ENCODE peak calls at places on chromosomes 16 and 17, in seven cellular contexts. A, E, Q, V, W, O and R are unnamed samples.

GRCh38 chr17:32741381-32741780 is 135.5 kb downstream of the MYO1D start:
- DNase-seq in A (peak; percentile 11), E (peak; percentile 56), Q (no peak), V (no peak), W (no peak), O (no peak), R (no peak)

GRCh38 chr17:76568771-76569170 is 16.9 kb downstream of the ST6GALNAC2 start:
- DNase-seq in A (no peak), E (no peak), Q (no peak), V (no peak), W (no peak), O (no peak), R (no peak)

GRCh38 chr16:46954562-46954961 is 18.9 kb downstream of the DNAJA2 start:
- DNase-seq in A (no peak), E (no peak), Q (no peak), V (no peak), W (no peak), O (no peak), R (no peak)

GRCh38 chr17:65328567-65328966 is 191.4 kb downstream of the RGS9 start:
- DNase-seq in A (no peak), E (no peak), Q (no peak), V (no peak), W (no peak), O (no peak), R (no peak)

GRCh38 chr16:6106061-6106460 is 1008.5 kb upstream of the EEF2KMT start:
- DNase-seq in A (no peak), E (no peak), Q (no peak), V (no peak), W (no peak), O (no peak), R (no peak)

GRCh38 chr17:37107406-37108083 is 158.8 kb downstream of the AATF start:
- DNase-seq in A (peak; percentile 75), E (no peak), Q (no peak), V (no peak), W (no peak), O (peak; percentile 50), R (no peak)

GRCh38 chr16:21214086-21214485 is 2.7 kb upstream of the ZP2 start:
- DNase-seq in A (no peak), E (no peak), Q (no peak), V (no peak), W (no peak), O (no peak), R (no peak)

GRCh38 chr17:42682400-42683384 is at the start of gene CNTNAP1:
- DNase-seq in A (peak; percentile 71), E (peak; percentile 81), Q (no peak), V (peak; percentile 56), W (peak; percentile 60), O (peak; percentile 80), R (peak; percentile 57)

GRCh38 chr17:48812001-48812400 is 5.0 kb downstream of the TTLL6 start:
- DNase-seq in A (no peak), E (no peak), Q (no peak), V (no peak), W (no peak), O (no peak), R (no peak)

GRCh38 chr16:57091990-57092785 is at the start of gene CPNE2:
- DNase-seq in A (peak; percentile 62), E (peak; percentile 31), Q (no peak), V (peak; percentile 48), W (peak; percentile 51), O (peak; percentile 44), R (peak; percentile 32)

GRCh38 chr16:66927918-66928649 is 2.7 kb upstream of the RRAD start:
- DNase-seq in A (peak; percentile 21), E (peak; percentile 31), Q (no peak), V (no peak), W (no peak), O (no peak), R (peak; percentile 46)

DNA sequence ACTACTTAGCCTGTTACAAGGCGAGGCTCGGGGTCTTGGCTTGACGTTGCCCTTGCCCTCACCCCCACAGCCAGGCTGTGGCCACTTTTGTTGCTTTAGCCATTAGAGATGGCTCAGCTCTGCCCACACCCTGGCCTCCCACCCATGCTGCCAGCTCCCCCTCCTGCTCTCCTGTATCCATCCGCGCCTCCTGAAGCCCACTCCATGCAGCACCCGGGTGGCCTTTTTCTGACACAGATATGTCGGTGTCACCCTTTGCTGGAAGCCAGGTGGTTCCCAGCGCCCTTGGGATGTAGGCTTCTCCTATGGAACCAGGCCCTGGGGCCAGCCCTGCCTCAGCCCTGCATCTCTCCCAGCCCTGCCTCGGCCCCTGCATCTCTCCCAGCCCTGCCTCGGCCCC is 9.7 kb downstream of the TSC2 start:
- DNase-seq in A (no peak), E (no peak), Q (no peak), V (no peak), W (no peak), O (no peak), R (no peak)
- TF ChIP-seq CTCF in A (no peak), E (no peak), Q (no peak), V (no peak), W (no peak), O (no peak), R (no peak)

DNA sequence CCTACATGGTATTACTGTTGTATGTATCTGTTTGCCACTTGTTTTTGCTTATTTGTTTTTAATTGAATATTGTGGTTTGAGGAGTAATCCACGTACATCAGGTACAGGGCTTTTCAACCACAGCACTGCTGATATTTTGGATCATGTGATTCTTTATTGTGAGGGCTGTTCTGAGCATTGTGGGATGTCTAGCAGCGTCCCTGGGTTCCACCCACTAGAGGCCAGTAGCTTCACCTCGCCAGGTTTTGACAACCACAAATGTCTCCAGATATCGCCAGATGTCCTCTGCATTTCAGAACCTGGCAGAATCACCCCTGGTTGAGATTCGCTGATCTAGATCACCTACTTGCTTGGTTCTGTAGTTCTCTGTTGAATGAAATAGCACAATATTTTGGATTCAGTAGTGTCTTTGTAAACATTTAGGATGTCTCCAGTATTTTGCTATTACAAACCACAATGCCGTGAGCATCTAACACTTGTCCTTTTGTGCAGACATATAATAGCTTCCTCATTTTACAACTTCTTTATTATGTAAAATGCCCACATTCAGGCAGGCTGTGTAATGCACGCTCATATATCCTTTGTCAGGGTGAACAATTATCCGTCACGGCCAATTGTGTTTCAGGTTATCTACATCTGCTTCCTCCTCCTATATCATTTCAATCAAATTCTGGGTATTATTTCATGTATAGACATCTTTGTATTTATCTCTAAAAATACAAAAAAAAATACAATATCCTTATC is 380.3 kb downstream of the SNX29 start:
- DNase-seq in A (no peak), E (no peak), Q (no peak), V (no peak), W (no peak), O (no peak), R (no peak)
- TF ChIP-seq CTCF in A (no peak), E (no peak), Q (no peak), V (no peak), W (no peak), O (no peak), R (no peak)

DNA sequence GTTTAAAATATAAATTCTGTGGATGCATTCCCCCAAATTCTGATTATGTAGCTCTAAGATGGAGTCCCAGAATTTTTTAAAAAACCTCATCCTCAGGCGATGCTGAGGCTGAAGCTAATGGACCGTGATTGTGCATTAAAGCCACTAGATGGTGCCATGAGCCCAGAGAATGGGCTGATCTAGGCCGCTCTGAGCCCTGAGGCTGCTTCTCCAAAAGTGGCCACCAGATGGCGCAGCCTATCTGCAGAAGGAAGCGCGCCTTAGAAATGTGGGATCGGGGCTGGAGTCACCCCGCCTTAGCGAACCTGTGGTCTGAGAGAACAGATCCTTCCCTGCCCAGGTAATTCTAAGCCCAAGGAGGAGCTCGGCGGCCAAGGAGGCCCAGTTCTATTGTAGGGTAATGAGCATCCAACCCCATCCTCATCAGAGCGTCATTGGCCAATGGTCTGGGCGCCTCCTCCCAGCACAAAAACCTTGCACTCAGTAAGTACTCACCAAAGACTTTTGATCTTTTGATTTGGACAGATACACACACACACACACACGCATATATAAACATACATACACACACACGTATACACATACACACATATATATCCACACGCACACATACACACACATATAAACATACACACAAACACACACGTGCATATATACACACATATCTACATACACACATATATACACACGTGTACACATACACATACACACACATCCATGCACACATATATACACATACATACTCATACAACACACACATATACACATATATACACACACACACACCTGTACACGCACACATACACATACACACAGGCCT is 13.7 kb upstream of the MMP2 start:
- DNase-seq in A (peak; percentile 64), E (peak; percentile 91), Q (peak; percentile 72), V (peak; percentile 82), W (peak; percentile 92), O (peak; percentile 86), R (peak; percentile 91)
- TF ChIP-seq CTCF in A (peak; percentile 98), E (peak; percentile 97), Q (peak; percentile 99), V (peak; percentile 100), W (peak; percentile 99), O (peak; percentile 98), R (peak; percentile 99)

DNA sequence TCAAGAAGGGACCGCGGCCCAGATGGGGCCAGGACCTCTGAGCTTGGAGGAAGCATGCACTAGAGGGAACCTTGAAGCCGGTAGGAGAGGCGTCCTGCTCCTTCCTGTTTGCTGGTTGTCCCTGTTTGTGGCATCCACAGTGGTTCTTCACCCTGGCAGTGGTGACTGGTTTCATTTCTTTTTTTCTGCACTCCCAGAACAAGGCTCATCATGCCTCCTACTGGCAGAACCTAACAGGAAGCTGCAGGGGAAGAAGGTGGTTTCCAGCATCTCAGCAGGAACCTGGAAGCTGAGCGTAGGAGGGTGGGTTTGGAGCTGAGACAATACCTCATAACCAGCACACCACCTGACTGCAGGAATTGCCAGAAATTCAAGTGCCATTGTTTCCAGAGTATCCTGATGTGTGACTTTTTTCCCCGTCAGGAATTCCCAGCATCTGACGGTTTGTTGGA is 5.8 kb downstream of the TMEM231 start:
- DNase-seq in A (peak; percentile 55), E (peak; percentile 65), Q (no peak), V (peak; percentile 61), W (peak; percentile 50), O (peak; percentile 53), R (peak; percentile 47)
- TF ChIP-seq CTCF in A (peak; percentile 52), E (peak; percentile 58), Q (peak; percentile 53), V (no peak), W (peak; percentile 19), O (peak; percentile 72), R (peak; percentile 29)

DNA sequence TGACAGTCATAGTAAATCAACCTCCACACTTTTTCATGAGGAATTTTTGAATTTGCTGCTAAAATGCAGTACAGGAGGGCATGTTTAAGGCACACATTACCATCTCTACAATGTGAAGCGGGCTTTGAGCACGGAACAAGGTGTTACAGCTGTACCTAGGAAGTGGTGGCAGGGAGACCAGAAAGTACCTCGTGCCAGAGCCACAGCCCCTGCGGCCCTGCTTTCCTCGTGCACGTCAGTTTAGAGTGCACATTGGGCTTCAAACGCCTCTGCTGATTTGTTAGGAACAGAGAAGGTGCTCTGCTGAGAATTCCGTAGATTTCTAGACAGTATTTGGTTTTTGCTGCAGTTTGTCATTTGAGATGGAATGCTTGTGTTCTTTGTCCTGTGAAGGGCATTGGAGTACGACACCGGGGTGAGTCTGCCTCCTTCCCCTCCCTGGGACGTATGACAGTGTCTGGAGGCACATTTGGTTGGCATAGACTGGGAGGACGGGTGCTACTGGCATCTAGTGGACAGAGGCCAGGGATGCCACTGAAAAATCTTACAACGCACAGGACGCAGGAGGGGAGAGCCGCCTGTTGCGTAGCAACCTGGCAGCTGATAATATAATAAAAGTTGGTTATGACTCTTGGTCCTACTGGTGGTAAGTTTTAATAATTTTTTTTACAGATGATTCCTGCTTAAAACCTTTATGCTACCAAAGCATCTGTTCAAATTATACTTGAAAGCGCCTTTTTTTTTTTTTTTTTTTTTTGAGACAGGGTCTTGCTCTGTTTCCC is 9.1 kb downstream of the FOXK2 start:
- DNase-seq in A (peak; percentile 32), E (no peak), Q (no peak), V (peak; percentile 85), W (peak; percentile 59), O (peak; percentile 50), R (peak; percentile 42)
- TF ChIP-seq CTCF in A (peak; percentile 39), E (peak; percentile 18), Q (peak; percentile 27), V (peak; percentile 66), W (peak; percentile 44), O (peak; percentile 47), R (no peak)